ENCODE peak calls at places on chromosome 10, in ten cellular contexts. C is RCC 7860; W is IMR-90; G is ovary; X is DMS 273 treated with DMSO at 0.1 percent for 48 hours; V is psoas muscle; P is stimulated activated CD4-positive, alpha-beta T cell treated with anti-CD3 and anti-CD28 coated beads, Interleukin-1b, Interleukin-23, amount 100 ng/mL, for 48 hours; O is hypothalamus; Q is Panc1; F is caudate nucleus. J is an unnamed sample.

GRCh38 chr10:5596611-5597341 is 69.6 kb downstream of the ASB13 start:
- DNase-seq in X (no peak), V (peak), Q (no peak), P (no peak), G (no peak), O (no peak), F (no peak), W (no peak), C (peak), J (peak)

GRCh38 chr10:51097546-51097945 is 23.3 kb downstream of the PRKG1 start:
- DNase-seq in C (no peak), P (no peak), F (no peak), Q (no peak), G (no peak), O (no peak), X (no peak), V (no peak), W (no peak), J (no peak)

GRCh38 chr10:93804200-93804599 is 46.5 kb downstream of the LGI1 start:
- DNase-seq in P (no peak), O (no peak), F (no peak), C (no peak), W (no peak), Q (no peak), X (no peak), V (no peak), G (no peak), J (no peak)

GRCh38 chr10:22681783-22682183 is 32.6 kb downstream of the PIP4K2A start:
- DNase-seq in G (no peak), V (no peak), P (peak), C (peak), W (peak), O (no peak), F (no peak), Q (peak), X (no peak), J (no peak)

GRCh38 chr10:101939273-101939635 is 95.7 kb upstream of the KCNIP2 start:
- DNase-seq in Q (peak), F (no peak), W (peak), C (peak), V (no peak), O (no peak), G (no peak), X (no peak), P (no peak), J (no peak)

GRCh38 chr10:77770868-77771175 is 133.2 kb upstream of the KCNMA1 start:
- DNase-seq in C (no peak), O (no peak), G (no peak), Q (no peak), F (no peak), P (no peak), W (no peak), X (no peak), V (no peak), J (no peak)

GRCh38 chr10:27504897-27505457 is 873 bp downstream of the RAB18 start:
- DNase-seq in G (no peak), V (no peak), X (no peak), W (peak), Q (no peak), P (no peak), O (no peak), C (peak), F (no peak), J (no peak)

GRCh38 chr10:71981024-71981867 is 17.1 kb downstream of the CHST3 start:
- DNase-seq in W (no peak), G (peak), X (no peak), Q (no peak), P (no peak), C (no peak), O (peak), F (peak), V (no peak), J (peak)

GRCh38 chr10:20776384-20776783 is 120.7 kb downstream of the NEBL start:
- DNase-seq in F (no peak), X (no peak), V (no peak), Q (no peak), P (no peak), O (no peak), W (no peak), G (no peak), C (no peak), J (no peak)

GRCh38 chr10:93859049-93859655 is 34.6 kb upstream of the SLC35G1 start:
- DNase-seq in F (no peak), X (no peak), G (no peak), O (no peak), P (no peak), W (peak), Q (no peak), V (no peak), C (peak), J (no peak)

GRCh38 chr10:77526861-77527617 is 110.6 kb downstream of the KCNMA1 start:
- DNase-seq in Q (no peak), O (no peak), P (no peak), G (no peak), X (no peak), F (no peak), V (peak), W (no peak), C (no peak), J (no peak)

GRCh38 chr10:49001402-49001801 is 61.8 kb upstream of the LRRC18 start:
- DNase-seq in W (no peak), Q (no peak), V (no peak), O (no peak), P (no peak), X (no peak), F (no peak), G (peak), C (no peak), J (peak)

GRCh38 chr10:12690525-12691139 is 310.9 kb downstream of the CCDC3 start:
- DNase-seq in P (no peak), C (no peak), F (no peak), Q (no peak), O (no peak), W (peak), V (no peak), G (no peak), X (no peak), J (no peak)

GRCh38 chr10:118832242-118832651 is 77.5 kb upstream of the CACUL1 start:
- DNase-seq in F (no peak), V (peak), Q (no peak), W (peak), C (no peak), X (peak), P (no peak), G (no peak), O (no peak), J (peak)

J was measured in right cardiac atrium.